ENCODE peak calls at places on chromosome 15, in nine cellular contexts. A is epithelial cell of proximal tubule, W is cardiac muscle cell, R is A549, X is GM12864, L is AG04450, N is uterus, H is heart left ventricle, F is AG10803. I is an unnamed sample.

GRCh38 chr15:101596633-101597032 is 55.5 kb downstream of the TM2D3 start:
- DNase-seq in A (no peak), W (no peak), R (no peak), X (no peak), L (no peak), N (no peak), H (no peak), F (no peak), I (no peak)

GRCh38 chr15:53354905-53355304 is 404.6 kb downstream of the WDR72 start:
- DNase-seq in A (no peak), W (no peak), R (no peak), X (no peak), L (no peak), N (no peak), H (no peak), F (no peak), I (no peak)

GRCh38 chr15:85793641-85794597 is 806 bp downstream of the KLHL25 start:
- DNase-seq in A (no peak), W (peak), R (peak), X (no peak), L (no peak), N (peak), H (peak), F (peak), I (peak)

GRCh38 chr15:101210466-101210865 is 41.4 kb downstream of the CHSY1 start:
- DNase-seq in A (no peak), W (no peak), R (no peak), X (no peak), L (no peak), N (no peak), H (no peak), F (no peak), I (no peak)

GRCh38 chr15:40342421-40343313 is 1.9 kb upstream of the CCDC9B start:
- DNase-seq in A (no peak), W (no peak), R (no peak), X (no peak), L (no peak), N (no peak), H (peak), F (no peak), I (no peak)

GRCh38 chr15:65981837-65982696 is 112.8 kb downstream of the RAB11A start:
- DNase-seq in A (no peak), W (peak), R (peak), X (no peak), L (no peak), N (no peak), H (no peak), F (no peak), I (peak)

GRCh38 chr15:75325922-75326321 is 9.9 kb upstream of the COMMD4 start:
- DNase-seq in A (no peak), W (no peak), R (no peak), X (no peak), L (no peak), N (no peak), H (no peak), F (no peak), I (no peak)

GRCh38 chr15:75921732-75922703 is 18.3 kb downstream of the FBXO22 start:
- DNase-seq in A (peak), W (peak), R (no peak), X (no peak), L (no peak), N (peak), H (no peak), F (peak), I (no peak)

GRCh38 chr15:67185051-67185450 is 69.4 kb downstream of the AAGAB start:
- DNase-seq in A (no peak), W (no peak), R (no peak), X (no peak), L (no peak), N (no peak), H (no peak), F (no peak), I (no peak)

GRCh38 chr15:81362790-81363189 is 11.2 kb downstream of the TMC3 start:
- DNase-seq in A (no peak), W (no peak), R (no peak), X (no peak), L (no peak), N (no peak), H (no peak), F (no peak), I (no peak)

GRCh38 chr15:56981160-56981559 is 62.7 kb downstream of the TCF12 start:
- DNase-seq in A (no peak), W (no peak), R (no peak), X (no peak), L (no peak), N (no peak), H (no peak), F (no peak), I (no peak)

GRCh38 chr15:81157195-81157938 is 23.3 kb downstream of the CFAP161 start:
- DNase-seq in A (no peak), W (no peak), R (no peak), X (no peak), L (peak), N (peak), H (no peak), F (peak), I (no peak)

GRCh38 chr15:82315519-82316246 is 33.6 kb downstream of the GOLGA6L10 start:
- DNase-seq in A (no peak), W (no peak), R (no peak), X (no peak), L (no peak), N (no peak), H (peak), F (no peak), I (no peak)

GRCh38 chr15:39783244-39783820 is 691 bp upstream of the FSIP1 start:
- DNase-seq in A (no peak), W (no peak), R (no peak), X (no peak), L (no peak), N (no peak), H (no peak), F (no peak), I (no peak)

GRCh38 chr15:62786123-62786825 is 256.3 kb upstream of the TPM1 start:
- DNase-seq in A (no peak), W (no peak), R (no peak), X (no peak), L (no peak), N (no peak), H (no peak), F (no peak), I (no peak)

GRCh38 chr15:90413411-90414379 is 25.7 kb downstream of the IQGAP1 start:
- DNase-seq in A (no peak), W (no peak), R (no peak), X (no peak), L (no peak), N (no peak), H (no peak), F (peak), I (no peak)

GRCh38 chr15:70509282-70510272 is 253.8 kb downstream of the UACA start:
- DNase-seq in A (no peak), W (no peak), R (no peak), X (no peak), L (no peak), N (no peak), H (no peak), F (no peak), I (no peak)

GRCh38 chr15:31477851-31478250 is 151.2 kb downstream of the KLF13 start:
- DNase-seq in A (no peak), W (no peak), R (no peak), X (no peak), L (no peak), N (no peak), H (no peak), F (no peak), I (no peak)

GRCh38 chr15:62850791-62851291 is 191.7 kb upstream of the TPM1 start:
- DNase-seq in A (peak), W (peak), R (peak), X (no peak), L (peak), N (no peak), H (no peak), F (peak), I (no peak)

GRCh38 chr15:47553933-47554332 is 163.4 kb upstream of the SEMA6D start:
- DNase-seq in A (no peak), W (no peak), R (no peak), X (no peak), L (no peak), N (no peak), H (no peak), F (no peak), I (no peak)

GRCh38 chr15:32838820-32839219 is 121.0 kb downstream of the GREM1 start:
- DNase-seq in A (no peak), W (no peak), R (peak), X (no peak), L (peak), N (no peak), H (no peak), F (peak), I (no peak)

GRCh38 chr15:38463893-38464292 is 10.0 kb downstream of the FAM98B start:
- DNase-seq in A (no peak), W (no peak), R (no peak), X (no peak), L (no peak), N (no peak), H (no peak), F (no peak), I (no peak)

GRCh38 chr15:66046326-66046725 is 177.0 kb downstream of the RAB11A start:
- DNase-seq in A (no peak), W (no peak), R (no peak), X (no peak), L (no peak), N (no peak), H (no peak), F (no peak), I (no peak)

GRCh38 chr15:49881433-49881832 is 237.6 kb downstream of the ATP8B4 start:
- DNase-seq in A (no peak), W (no peak), R (no peak), X (no peak), L (no peak), N (no peak), H (no peak), F (no peak), I (no peak)
- TF ChIP-seq CTCF in A (no peak), W (no peak), R (no peak), X (no peak), L (no peak), N (no peak), H (no peak), F (no peak), I (no peak)

GRCh38 chr15:45249125-45249780 is 2.8 kb upstream of the SLC28A2 start:
- DNase-seq in A (no peak), W (no peak), R (no peak), X (no peak), L (no peak), N (no peak), H (no peak), F (no peak), I (no peak)

GRCh38 chr15:45251888-45252287 is at the start of gene SLC28A2:
- DNase-seq in A (no peak), W (no peak), R (no peak), X (no peak), L (no peak), N (no peak), H (no peak), F (no peak), I (no peak)

GRCh38 chr15:45254405-45255293 is 2.6 kb downstream of the SLC28A2 start:
- DNase-seq in A (no peak), W (no peak), R (no peak), X (no peak), L (peak), N (no peak), H (no peak), F (peak), I (no peak)

GRCh38 chr15:45253330-45253729 is 1.3 kb downstream of the SLC28A2 start:
- DNase-seq in A (no peak), W (no peak), R (no peak), X (no peak), L (no peak), N (no peak), H (no peak), F (no peak), I (no peak)
- TF ChIP-seq CTCF in A (peak), W (peak), R (no peak), X (peak), L (no peak), N (no peak), H (peak), F (peak), I (peak)

DNA sequence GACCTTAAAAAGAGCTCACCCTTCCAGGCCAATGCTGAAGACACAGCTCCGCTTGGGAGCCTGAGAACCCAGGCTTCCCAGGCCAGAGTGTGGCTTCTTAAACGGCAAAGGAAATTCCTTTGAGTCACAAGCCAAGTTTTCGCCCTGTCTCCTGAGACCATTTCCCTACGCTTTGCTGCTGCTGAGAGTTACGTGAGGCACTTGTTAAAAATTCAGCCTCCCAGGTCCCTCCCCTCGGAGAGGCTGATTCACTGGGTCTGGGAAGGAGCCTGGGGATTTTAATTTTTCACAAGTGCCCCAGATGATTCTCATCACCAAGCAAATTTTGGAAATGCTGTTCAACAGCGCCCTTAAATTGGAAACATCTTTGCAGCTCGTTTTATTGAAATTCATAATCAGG is 25.5 kb downstream of the RLBP1 start:
- DNase-seq in A (no peak), W (no peak), R (no peak), X (no peak), L (no peak), N (no peak), H (no peak), F (no peak), I (no peak)
- TF ChIP-seq CTCF in A (no peak), W (no peak), R (no peak), X (no peak), L (no peak), N (no peak), H (no peak), F (no peak), I (no peak)

GRCh38 chr15:69417581-69417980 is 3.4 kb downstream of the KIF23 start:
- DNase-seq in A (no peak), W (no peak), R (no peak), X (no peak), L (no peak), N (no peak), H (no peak), F (peak), I (no peak)
- TF ChIP-seq CTCF in A (no peak), W (no peak), R (no peak), X (no peak), L (no peak), N (no peak), H (no peak), F (no peak), I (no peak)

GRCh38 chr15:59828871-59829270 is 139.8 kb upstream of the BNIP2 start:
- DNase-seq in A (no peak), W (no peak), R (no peak), X (no peak), L (no peak), N (no peak), H (no peak), F (no peak), I (no peak)

GRCh38 chr15:59830143-59830542 is 141.0 kb upstream of the BNIP2 start:
- DNase-seq in A (no peak), W (no peak), R (no peak), X (no peak), L (no peak), N (no peak), H (no peak), F (no peak), I (no peak)

GRCh38 chr15:59828262-59828661 is 139.1 kb upstream of the BNIP2 start:
- DNase-seq in A (no peak), W (no peak), R (no peak), X (no peak), L (no peak), N (no peak), H (no peak), F (no peak), I (no peak)

GRCh38 chr15:59830873-59831272 is 141.8 kb upstream of the BNIP2 start:
- DNase-seq in A (no peak), W (no peak), R (no peak), X (no peak), L (no peak), N (no peak), H (no peak), F (no peak), I (no peak)

GRCh38 chr15:59825926-59826325 is 136.8 kb upstream of the BNIP2 start:
- DNase-seq in A (no peak), W (no peak), R (no peak), X (no peak), L (no peak), N (no peak), H (no peak), F (no peak), I (no peak)
- TF ChIP-seq CTCF in A (no peak), W (no peak), R (no peak), X (no peak), L (no peak), N (no peak), H (no peak), F (no peak), I (no peak)

I was measured in neural crest cell.